ENCODE peak calls at places on chromosome 20, in ten cellular contexts. J is H7; E is A549; W is glutamatergic neuron; B is esophagus squamous epithelium; T is stimulated activated CD8-positive, alpha-beta memory T cell treated with anti-CD3 and anti-CD28 coated beads, Interleukin-2, amount 100 ng/mL, for 48 hours; K is HT1080; Y is ovary; R is left colon; A is cardiac muscle cell. L is an unnamed sample.
A peak's percentile ranks its signal among the peaks of the same experiment; 100 is the strongest.

GRCh38 chr20:50580016-50580747 is 70.0 kb downstream of the PTPN1 start:
- DNase-seq in A (peak; percentile 65), T (peak; percentile 26), Y (peak; percentile 80), J (peak; percentile 95), W (peak; percentile 74), B (no peak), K (peak; percentile 65), E (peak; percentile 65), R (peak; percentile 78), L (peak; percentile 48)

GRCh38 chr20:58645277-58645968 is 5.7 kb upstream of the STX16 start:
- DNase-seq in W (no peak), B (no peak), J (no peak), R (no peak), K (peak; percentile 98), T (no peak), E (no peak), A (no peak), Y (no peak), L (no peak)

GRCh38 chr20:41776450-41776849 is 158.3 kb upstream of the CHD6 start:
- DNase-seq in A (no peak), J (no peak), W (no peak), K (no peak), B (no peak), Y (no peak), R (no peak), E (no peak), T (no peak), L (no peak)

GRCh38 chr20:38649275-38649891 is 47.8 kb downstream of the ARHGAP40 start:
- DNase-seq in K (no peak), B (no peak), A (peak; percentile 65), W (peak; percentile 72), R (no peak), E (peak; percentile 46), Y (no peak), T (no peak), J (peak; percentile 83), L (peak; percentile 48)

GRCh38 chr20:36277546-36277945 is 28.6 kb upstream of the DLGAP4 start:
- DNase-seq in B (no peak), R (no peak), Y (no peak), A (no peak), E (no peak), J (peak; percentile 8), W (no peak), K (no peak), T (no peak), L (no peak)

GRCh38 chr20:1629321-1629720 is 9.5 kb upstream of the SIRPB1 start:
- DNase-seq in B (no peak), A (no peak), R (no peak), T (no peak), K (peak; percentile 37), W (no peak), J (no peak), Y (no peak), E (no peak), L (no peak)

GRCh38 chr20:10578607-10579006 is 95.2 kb downstream of the JAG1 start:
- DNase-seq in R (no peak), A (no peak), K (peak; percentile 87), T (no peak), Y (no peak), W (no peak), B (no peak), J (no peak), E (peak; percentile 59), L (peak; percentile 32)

GRCh38 chr20:30486103-30486478 is 771.4 kb upstream of the DEFB115 start:
- DNase-seq in K (no peak), E (no peak), T (no peak), W (no peak), J (peak; percentile 14), A (no peak), B (no peak), R (no peak), Y (no peak), L (no peak)

GRCh38 chr20:10716855-10717254 is 43.1 kb upstream of the JAG1 start:
- DNase-seq in E (peak; percentile 87), K (no peak), R (no peak), B (no peak), Y (no peak), J (no peak), A (no peak), T (no peak), W (no peak), L (no peak)

GRCh38 chr20:41014557-41015088 is 14.0 kb upstream of the TOP1 start:
- DNase-seq in R (no peak), Y (no peak), B (no peak), A (no peak), K (no peak), T (no peak), E (no peak), J (no peak), W (no peak), L (no peak)

GRCh38 chr20:62692176-62692575 is 16.5 kb upstream of the NTSR1 start:
- DNase-seq in B (no peak), R (no peak), A (no peak), Y (no peak), E (no peak), K (no peak), T (no peak), J (no peak), W (no peak), L (no peak)

GRCh38 chr20:36574278-36575065 is 1.1 kb downstream of the TGIF2 start:
- DNase-seq in E (peak; percentile 46), K (peak; percentile 36), A (peak; percentile 75), Y (peak; percentile 91), J (peak; percentile 91), W (peak; percentile 40), R (peak; percentile 61), B (no peak), T (peak; percentile 34), L (no peak)

GRCh38 chr20:47785321-47785899 is at the start of gene SULF2:
- DNase-seq in Y (peak; percentile 85), K (no peak), B (no peak), W (peak; percentile 46), A (peak; percentile 70), T (no peak), J (peak; percentile 87), R (peak; percentile 79), E (no peak), L (no peak)

GRCh38 chr20:43766395-43766794 is 39.6 kb upstream of the GTSF1L start:
- DNase-seq in W (no peak), K (no peak), J (no peak), R (peak; percentile 9), T (no peak), E (no peak), B (no peak), Y (no peak), A (no peak), L (no peak)

GRCh38 chr20:1894471-1894950 is 696 bp upstream of the SIRPA start:
- DNase-seq in Y (peak; percentile 78), K (peak; percentile 24), R (peak; percentile 68), A (peak; percentile 83), T (no peak), W (peak; percentile 69), B (no peak), J (peak; percentile 92), E (no peak), L (no peak)

GRCh38 chr20:33811763-33812672 is 870 bp downstream of the CHMP4B start:
- DNase-seq in B (no peak), K (peak; percentile 78), A (peak; percentile 36), J (peak; percentile 63), E (peak; percentile 62), W (no peak), T (peak; percentile 36), R (peak; percentile 48), Y (peak; percentile 69), L (peak; percentile 97)

GRCh38 chr20:17059465-17059864 is 167.4 kb upstream of the PCSK2 start:
- DNase-seq in W (no peak), Y (no peak), A (no peak), R (no peak), B (no peak), J (no peak), T (no peak), E (peak; percentile 8), K (peak; percentile 93), L (peak; percentile 65)

GRCh38 chr20:43926691-43927090 is 12.0 kb downstream of the TOX2 start:
- DNase-seq in W (no peak), J (no peak), E (no peak), K (no peak), B (no peak), R (no peak), A (no peak), Y (no peak), T (no peak), L (no peak)

GRCh38 chr20:31712112-31712553 is 10.5 kb downstream of the BCL2L1 start:
- DNase-seq in K (no peak), E (no peak), A (peak; percentile 8), J (no peak), R (no peak), B (no peak), Y (peak; percentile 3), T (no peak), W (no peak), L (no peak)

GRCh38 chr20:13995086-13995665 is at the start of gene MACROD2:
- DNase-seq in E (peak; percentile 97), R (peak; percentile 97), T (peak; percentile 43), J (peak; percentile 96), W (peak; percentile 99), B (peak; percentile 22), Y (peak; percentile 98), K (peak; percentile 93), A (peak; percentile 99), L (peak; percentile 96)

GRCh38 chr20:44357555-44358130 is 2.1 kb downstream of the HNF4A start:
- DNase-seq in T (no peak), E (no peak), K (no peak), J (no peak), A (no peak), R (no peak), B (no peak), W (no peak), Y (no peak), L (no peak)

L was measured in RKO.